ENCODE peak calls at places on chromosomes 6 and 20, in seven cellular contexts. X is stimulated activated CD8-positive, alpha-beta memory T cell treated with anti-CD3 and anti-CD28 coated beads, Interleukin-2, amount 100 ng/mL, for 1 hour; L is stimulated activated naive CD8-positive, alpha-beta T cell treated with anti-CD3 and anti-CD28 coated beads, Interleukin-15, Interleukin-2, amounts not matched to agents 100 U/mL and 50 U/mL, for 24 hours; Y is cerebellar cortex; D is activated T-cell treated with anti-CD3 and anti-CD28 coated beads for 4 hours; H is glutamatergic neuron; Q is Ammon's horn. S is an unnamed sample.

GRCh38 chr6:37103169-37104039 is 66.5 kb upstream of the PIM1 start:
- DNase-seq in H (peak), D (no peak), Q (peak), Y (peak), L (peak), X (no peak), S (no peak)

GRCh38 chr6:81751388-81752083 is 945 bp downstream of the TENT5A start:
- DNase-seq in Q (peak), H (peak), D (peak), X (peak), Y (no peak), L (peak), S (no peak)

GRCh38 chr20:33262658-33263065 is 20.4 kb upstream of the BPIFB1 start:
- DNase-seq in H (peak), X (no peak), L (no peak), Y (peak), D (no peak), Q (peak), S (no peak)

GRCh38 chr6:64255000-64255399 is 619.4 kb downstream of the PHF3 start:
- DNase-seq in L (no peak), X (no peak), Y (no peak), Q (no peak), D (no peak), H (no peak), S (no peak)

GRCh38 chr6:130676077-130676772 is 151.0 kb upstream of the SMLR1 start:
- DNase-seq in X (no peak), Q (no peak), Y (no peak), L (no peak), D (no peak), H (no peak), S (no peak)

GRCh38 chr20:52749020-52749419 is 223.1 kb upstream of the TSHZ2 start:
- DNase-seq in L (no peak), H (no peak), Q (peak), D (no peak), X (no peak), Y (peak), S (no peak)

GRCh38 chr20:32411955-32412706 is 54.0 kb downstream of the ASXL1 start:
- DNase-seq in Y (no peak), X (no peak), D (no peak), L (no peak), H (no peak), Q (no peak), S (no peak)

GRCh38 chr6:107118976-107119375 is 3.7 kb upstream of the BEND3 start:
- DNase-seq in H (no peak), X (no peak), D (no peak), Y (no peak), L (no peak), Q (no peak), S (no peak)

GRCh38 chr6:139391709-139392108 is 17.3 kb upstream of the CITED2 start:
- DNase-seq in H (no peak), L (no peak), D (no peak), X (no peak), Y (no peak), Q (no peak), S (no peak)

GRCh38 chr20:11436113-11436890 is 481.4 kb upstream of the BTBD3 start:
- DNase-seq in H (no peak), Q (no peak), Y (no peak), X (no peak), D (no peak), L (no peak), S (no peak)

GRCh38 chr6:14656676-14657075 is 539.1 kb downstream of the CD83 start:
- DNase-seq in Q (no peak), X (no peak), Y (no peak), D (no peak), H (no peak), L (no peak), S (no peak)

GRCh38 chr20:2892376-2892775 is 19.1 kb downstream of the PTPRA start:
- DNase-seq in L (no peak), H (no peak), X (no peak), D (no peak), Q (no peak), Y (no peak), S (no peak)

GRCh38 chr6:40957616-40958492 is 81.2 kb downstream of the UNC5CL start:
- DNase-seq in H (no peak), Y (no peak), L (no peak), Q (no peak), X (no peak), D (no peak), S (no peak)

GRCh38 chr20:33027769-33028751 is 3.4 kb upstream of the BPIFB6 start:
- DNase-seq in X (no peak), D (no peak), L (no peak), Q (no peak), H (no peak), Y (no peak), S (no peak)

GRCh38 chr20:2178328-2179232 is 77.0 kb downstream of the STK35 start:
- DNase-seq in Q (peak), D (no peak), Y (no peak), L (no peak), X (no peak), H (no peak), S (no peak)

GRCh38 chr6:35064508-35065440 is 76.4 kb downstream of the TCP11 start:
- DNase-seq in X (no peak), Y (no peak), Q (no peak), D (no peak), H (no peak), L (no peak), S (no peak)

GRCh38 chr6:139711714-139712585 is 337.5 kb upstream of the CITED2 start:
- DNase-seq in X (no peak), L (no peak), Q (no peak), Y (no peak), H (no peak), D (no peak), S (no peak)

GRCh38 chr20:6007529-6008103 is 46.2 kb downstream of the LRRN4 start:
- DNase-seq in Q (no peak), Y (no peak), X (no peak), H (no peak), L (no peak), D (no peak), S (no peak)

GRCh38 chr6:99407076-99407475 is 13.1 kb upstream of the COQ3 start:
- DNase-seq in L (no peak), Y (no peak), X (no peak), H (no peak), Q (no peak), D (no peak), S (no peak)

GRCh38 chr20:3819413-3820047 is 817 bp upstream of the AP5S1 start:
- DNase-seq in Y (no peak), X (no peak), L (no peak), Q (no peak), H (no peak), D (no peak), S (no peak)

GRCh38 chr6:159170999-159171712 is 2.0 kb downstream of the FNDC1 start:
- DNase-seq in L (no peak), D (no peak), Y (no peak), H (no peak), Q (no peak), X (no peak), S (no peak)

GRCh38 chr20:21026951-21027350 is 79.2 kb downstream of the LINC00237 start:
- DNase-seq in L (no peak), Y (no peak), Q (no peak), H (no peak), X (no peak), D (no peak), S (no peak)

GRCh38 chr6:33967266-33967767 is 163.5 kb upstream of the MLN start:
- DNase-seq in Y (no peak), X (no peak), D (no peak), H (no peak), L (no peak), Q (no peak), S (no peak)

GRCh38 chr6:138086573-138087196 is 20.5 kb downstream of the PERP start:
- DNase-seq in Y (no peak), L (no peak), Q (no peak), H (no peak), D (no peak), X (no peak), S (no peak)

GRCh38 chr6:55980627-55981211 is 105.3 kb upstream of the BMP5 start:
- DNase-seq in Q (peak), D (no peak), Y (peak), L (peak), H (no peak), X (no peak), S (no peak)

GRCh38 chr20:271528-271927 is 14.0 kb downstream of the DEFB132 start:
- DNase-seq in X (no peak), D (no peak), Q (no peak), H (no peak), L (no peak), Y (no peak), S (no peak)

GRCh38 chr6:56595490-56596122 is 47.1 kb downstream of the DST start:
- DNase-seq in Y (peak), X (no peak), L (peak), Q (peak), H (peak), D (peak), S (no peak)

GRCh38 chr20:55143605-55144004 is 668.2 kb downstream of the DOK5 start:
- DNase-seq in H (no peak), L (no peak), X (no peak), Y (no peak), Q (no peak), D (no peak), S (no peak)

GRCh38 chr6:136063095-136063494 is 187.0 kb downstream of the MTFR2 start:
- DNase-seq in L (no peak), Q (no peak), X (no peak), H (no peak), Y (no peak), D (no peak), S (no peak)

GRCh38 chr20:3687655-3688054 is 5.8 kb upstream of the ADAM33 start:
- DNase-seq in D (no peak), X (no peak), Y (peak), Q (peak), L (no peak), H (no peak), S (no peak)

GRCh38 chr20:25389858-25390537 is 637 bp downstream of the ABHD12 start:
- DNase-seq in L (peak), Y (peak), D (no peak), Q (peak), X (no peak), H (peak), S (no peak)

GRCh38 chr20:44092551-44093248 is 94.3 kb downstream of the JPH2 start:
- DNase-seq in Y (peak), X (no peak), Q (peak), L (peak), D (no peak), H (no peak), S (no peak)

GRCh38 chr20:58892126-58892931 is 39.8 kb downstream of the GNAS start:
- DNase-seq in D (peak), H (peak), Q (peak), L (peak), Y (peak), X (peak), S (peak)

GRCh38 chr6:19895866-19896579 is 58.9 kb downstream of the ID4 start:
- DNase-seq in Y (peak), L (no peak), X (no peak), Q (no peak), H (no peak), D (no peak), S (no peak)

S was measured in activated naive CD8-positive, alpha-beta T cell treated with anti-CD3 and anti-CD28 coated beads, Interleukin-2, amount 50 U/mL, for 16 hours.